ENCODE peak calls at places on chromosomes 4 and X, in seven cellular contexts. W is NCI-H2081, M is dorsolateral prefrontal cortex, P is omental fat pad, R is body of pancreas, J is sciatic nerve, E is non-pigmented ciliary epithelial cell. V is an unnamed sample.

GRCh38 chr4:25986807-25987206 is 72.8 kb downstream of the SMIM20 start:
- DNase-seq in W (no peak), M (no peak), P (no peak), R (no peak), J (no peak), E (no peak), V (no peak)

GRCh38 chr4:141346144-141346543 is 125.4 kb downstream of the ZNF330 start:
- DNase-seq in W (peak), M (no peak), P (no peak), R (no peak), J (no peak), E (no peak), V (peak)

GRCh38 chr4:142960867-142961644 is 115.0 kb upstream of the INPP4B start:
- DNase-seq in W (no peak), M (no peak), P (no peak), R (no peak), J (no peak), E (no peak), V (no peak)

GRCh38 chrX:1443496-1444075 is 9.1 kb downstream of the ASMTL start:
- DNase-seq in W (no peak), M (peak), P (no peak), R (no peak), J (peak), E (no peak), V (no peak)

GRCh38 chrX:123731987-123732678 is 719 bp downstream of the THOC2 start:
- DNase-seq in W (no peak), M (no peak), P (no peak), R (peak), J (no peak), E (no peak), V (no peak)

GRCh38 chr4:99723555-99724450 is 66.2 kb upstream of the C4orf54 start:
- DNase-seq in W (no peak), M (peak), P (no peak), R (peak), J (no peak), E (peak), V (no peak)

GRCh38 chr4:112381996-112382692 is 85.0 kb downstream of the ALPK1 start:
- DNase-seq in W (no peak), M (no peak), P (no peak), R (no peak), J (no peak), E (no peak), V (peak)

GRCh38 chrX:69179380-69179911 is 14.2 kb upstream of the PJA1 start:
- DNase-seq in W (peak), M (peak), P (no peak), R (no peak), J (no peak), E (no peak), V (peak)

GRCh38 chr4:11739992-11740391 is 311.3 kb upstream of the HS3ST1 start:
- DNase-seq in W (no peak), M (no peak), P (no peak), R (no peak), J (no peak), E (no peak), V (no peak)

GRCh38 chr4:79663865-79664264 is 255.8 kb upstream of the GK2 start:
- DNase-seq in W (no peak), M (no peak), P (no peak), R (no peak), J (no peak), E (no peak), V (no peak)

GRCh38 chrX:45714864-45715263 is 514.2 kb upstream of the DIPK2B start:
- DNase-seq in W (no peak), M (no peak), P (no peak), R (no peak), J (no peak), E (no peak), V (no peak)

GRCh38 chrX:35006361-35006760 is 63.8 kb downstream of the FAM47B start:
- DNase-seq in W (no peak), M (no peak), P (no peak), R (no peak), J (no peak), E (no peak), V (no peak)

GRCh38 chrX:51456814-51457213 is 39.6 kb downstream of the NUDT11 start:
- DNase-seq in W (no peak), M (no peak), P (no peak), R (no peak), J (no peak), E (no peak), V (no peak)

GRCh38 chr4:44448548-44449443 is at the start of gene KCTD8:
- DNase-seq in W (peak), M (peak), P (peak), R (peak), J (peak), E (peak), V (peak)

GRCh38 chr4:71602271-71602890 is 181.5 kb downstream of the GC start:
- DNase-seq in W (no peak), M (no peak), P (no peak), R (no peak), J (no peak), E (peak), V (no peak)

GRCh38 chr4:154566639-154567204 is 3.9 kb downstream of the FGB start:
- DNase-seq in W (no peak), M (no peak), P (no peak), R (no peak), J (no peak), E (peak), V (no peak)

GRCh38 chrX:132226169-132226568 is 6.9 kb upstream of the RAP2C start:
- DNase-seq in W (no peak), M (no peak), P (no peak), R (no peak), J (no peak), E (no peak), V (no peak)

GRCh38 chr4:156291317-156291716 is 337.7 kb upstream of the CTSO start:
- DNase-seq in W (no peak), M (no peak), P (no peak), R (no peak), J (no peak), E (peak), V (no peak)

GRCh38 chrX:9515464-9515863 is 50.6 kb downstream of the TBL1X start:
- DNase-seq in W (no peak), M (no peak), P (no peak), R (no peak), J (no peak), E (no peak), V (no peak)

GRCh38 chr4:174681723-174682300 is 147.2 kb downstream of the GLRA3 start:
- DNase-seq in W (no peak), M (no peak), P (no peak), R (no peak), J (no peak), E (peak), V (no peak)

GRCh38 chrX:15298780-15299179 is 16.7 kb downstream of the ASB11 start:
- DNase-seq in W (no peak), M (no peak), P (no peak), R (no peak), J (no peak), E (no peak), V (no peak)

GRCh38 chr4:26288308-26288982 is 32.4 kb upstream of the RBPJ start:
- DNase-seq in W (no peak), M (no peak), P (no peak), R (no peak), J (no peak), E (peak), V (no peak)

GRCh38 chr4:1249731-1250526 is 999 bp upstream of the CTBP1 start:
- DNase-seq in W (peak), M (peak), P (no peak), R (peak), J (peak), E (no peak), V (no peak)

GRCh38 chr4:25843340-25844097 is 19.3 kb downstream of the SEL1L3 start:
- DNase-seq in W (no peak), M (no peak), P (no peak), R (no peak), J (no peak), E (no peak), V (no peak)

GRCh38 chr4:30600246-30600645 is 119.9 kb upstream of the PCDH7 start:
- DNase-seq in W (no peak), M (no peak), P (no peak), R (no peak), J (no peak), E (no peak), V (no peak)

GRCh38 chr4:109733728-109734127 is 3.9 kb upstream of the PLA2G12A start:
- DNase-seq in W (no peak), M (no peak), P (no peak), R (no peak), J (no peak), E (no peak), V (no peak)

GRCh38 chrX:120857240-120857639 is 18.4 kb downstream of the CT47B1 start:
- DNase-seq in W (no peak), M (no peak), P (no peak), R (no peak), J (no peak), E (no peak), V (no peak)

V was measured in SK-N-DZ.